ENCODE peak calls at places on chromosome 16, in six cellular contexts. H is HFF-Myc, F is ascending aorta, Q is IMR-90, P is Panc1, U is fibroblast of the aortic adventitia. K is an unnamed sample.

GRCh38 chr16:28258571-28258970 is 33.8 kb upstream of the SBK1 start:
- DNase-seq in P (no peak), H (no peak), U (peak; percentile 22), F (no peak), Q (peak; percentile 4), K (no peak)

GRCh38 chr16:53745126-53745525 is 41.2 kb downstream of the FTO start:
- DNase-seq in H (no peak), U (peak; percentile 76), F (no peak), Q (no peak), P (no peak), K (peak; percentile 47)

GRCh38 chr16:28543072-28543471 is 4.3 kb upstream of the NUPR1 start:
- DNase-seq in F (no peak), U (no peak), H (no peak), Q (no peak), P (no peak), K (no peak)

GRCh38 chr16:6827272-6827671 is 505.4 kb upstream of the RBFOX1 start:
- DNase-seq in U (no peak), P (no peak), Q (no peak), F (no peak), H (no peak), K (no peak)

GRCh38 chr16:84720180-84720579 is 20.4 kb downstream of the USP10 start:
- DNase-seq in H (peak; percentile 32), F (no peak), P (no peak), U (peak; percentile 43), Q (no peak), K (peak; percentile 48)

GRCh38 chr16:3971261-3971660 is 90.7 kb upstream of the CREBBP start:
- DNase-seq in H (no peak), F (no peak), P (no peak), U (peak; percentile 66), Q (peak; percentile 98), K (peak; percentile 55)

GRCh38 chr16:47713225-47713595 is 252.1 kb downstream of the PHKB start:
- DNase-seq in Q (peak; percentile 95), F (no peak), H (no peak), U (peak; percentile 71), P (no peak), K (peak; percentile 22)

GRCh38 chr16:8776193-8776592 is 21.2 kb downstream of the TMEM186 start:
- DNase-seq in U (no peak), P (no peak), Q (no peak), H (no peak), F (no peak), K (no peak)

GRCh38 chr16:67150833-67151396 is at the start of gene B3GNT9:
- DNase-seq in F (peak; percentile 85), P (no peak), Q (peak; percentile 66), U (peak; percentile 80), H (no peak), K (no peak)

GRCh38 chr16:4677390-4677789 is 16.0 kb upstream of the NUDT16L1 start:
- DNase-seq in Q (no peak), F (no peak), U (no peak), P (no peak), H (no peak), K (no peak)

GRCh38 chr16:15418206-15418605 is 16.2 kb upstream of the BMERB1 start:
- DNase-seq in Q (no peak), P (no peak), F (no peak), U (no peak), H (no peak), K (no peak)

GRCh38 chr16:70151941-70152509 is 21.6 kb upstream of the CLEC18C start:
- DNase-seq in Q (no peak), F (no peak), H (no peak), U (no peak), P (no peak), K (no peak)

GRCh38 chr16:51290410-51290809 is 139.3 kb upstream of the SALL1 start:
- DNase-seq in Q (no peak), P (no peak), U (no peak), H (no peak), F (no peak), K (no peak)

GRCh38 chr16:80794071-80794470 is 10.3 kb downstream of the CDYL2 start:
- DNase-seq in H (no peak), F (no peak), Q (no peak), P (no peak), U (no peak), K (no peak)

GRCh38 chr16:57140866-57141668 is 44.8 kb downstream of the PSME3IP1 start:
- DNase-seq in U (no peak), Q (no peak), H (no peak), P (no peak), F (no peak), K (no peak)

GRCh38 chr16:49932943-49933342 is 77.0 kb upstream of the ZNF423 start:
- DNase-seq in H (no peak), Q (peak; percentile 11), P (no peak), U (peak; percentile 29), F (no peak), K (no peak)

GRCh38 chr16:70258065-70258464 is 6.3 kb upstream of the EXOSC6 start:
- DNase-seq in P (no peak), F (peak; percentile 53), H (no peak), Q (no peak), U (no peak), K (no peak)

GRCh38 chr16:82042841-82043240 is 7.8 kb downstream of the HSD17B2 start:
- DNase-seq in Q (no peak), H (no peak), F (no peak), P (no peak), U (no peak), K (peak; percentile 40)

GRCh38 chr16:70391881-70392481 is 45.3 kb downstream of the DDX19A start:
- DNase-seq in P (no peak), F (no peak), Q (peak; percentile 70), U (peak; percentile 66), H (peak; percentile 70), K (no peak)

GRCh38 chr16:85303354-85303883 is 191.1 kb upstream of the CIBAR2 start:
- DNase-seq in U (no peak), H (no peak), F (peak; percentile 82), Q (no peak), P (peak; percentile 22), K (no peak)

DNA sequence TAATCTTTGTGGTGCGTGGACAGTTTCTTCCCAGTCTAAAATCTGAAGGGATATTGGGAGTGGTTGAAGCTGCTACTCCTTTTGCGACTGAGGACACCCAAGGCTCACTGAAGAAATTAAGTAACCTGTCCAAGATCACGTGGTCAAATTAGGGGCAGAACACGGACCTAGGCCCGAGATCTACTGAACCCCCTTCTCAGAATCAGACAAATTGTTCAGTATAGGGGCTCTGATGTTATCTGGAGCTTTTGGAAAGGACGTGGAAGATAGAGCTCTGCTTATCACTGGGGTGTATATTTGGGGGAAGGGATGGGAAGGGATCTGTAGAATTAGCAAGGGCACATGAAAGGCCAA is 857 bp downstream of the TANGO6 start:
- DNase-seq in U (no peak), H (no peak), P (no peak), Q (no peak), F (no peak), K (no peak)
- H3K4me3 ChIP-seq in U (peak overlapping the region; percentile 90), H (peak overlapping the region; percentile 95), P (peak overlapping the region; percentile 83), Q (peak overlapping the region; percentile 89), F (peak overlapping the region; percentile 85), K (peak overlapping the region; percentile 89)

DNA sequence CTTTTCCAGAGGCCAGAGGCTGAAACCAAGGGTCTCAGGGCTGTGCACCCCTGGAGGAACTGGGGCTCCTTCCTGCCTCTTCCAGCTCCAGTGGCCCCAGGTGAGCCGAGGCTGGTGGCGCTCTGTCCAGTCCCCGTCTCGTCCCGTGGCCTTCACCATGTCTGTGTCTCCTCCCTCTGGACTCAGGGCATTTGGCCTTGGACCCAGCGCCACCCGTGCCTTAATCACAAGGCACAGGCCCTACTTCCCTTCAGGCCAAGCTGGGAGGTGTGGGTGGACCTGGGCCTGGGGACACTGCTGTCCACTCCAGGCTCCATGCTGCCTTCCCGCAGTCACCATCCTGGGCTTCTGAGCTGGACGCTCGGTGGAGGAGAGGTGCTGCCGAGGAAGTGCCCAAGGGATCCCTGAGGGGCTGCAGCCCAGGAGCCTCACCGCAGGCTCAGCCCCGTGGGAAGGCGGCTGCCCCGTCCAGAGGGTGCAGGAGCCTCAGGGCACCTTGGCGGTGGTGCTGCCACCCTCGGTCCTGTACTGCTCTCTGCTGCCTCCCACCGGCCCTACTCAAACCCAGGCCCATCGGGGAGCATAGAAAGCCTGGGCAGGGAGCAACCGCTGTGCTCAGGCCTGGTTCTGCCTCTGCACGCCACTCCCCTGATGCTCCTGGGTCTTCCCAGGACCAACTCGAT is 9.6 kb upstream of the APRT start:
- DNase-seq in P (no peak), U (no peak), H (no peak), Q (no peak), F (no peak), K (no peak)
- TF ChIP-seq CTCF in P (no peak), U (no peak), H (no peak), Q (no peak), F (no peak), K (no peak)

GRCh38 chr16:2148714-2149629 is 547 bp downstream of the RAB26 start:
- DNase-seq in F (no peak), U (no peak), H (no peak), P (no peak), Q (no peak), K (no peak)

GRCh38 chr16:2146739-2147138 is 1.7 kb upstream of the RAB26 start:
- DNase-seq in U (no peak), H (no peak), F (no peak), P (no peak), Q (no peak), K (no peak)

GRCh38 chr16:2147378-2147777 is 1.0 kb upstream of the RAB26 start:
- DNase-seq in F (no peak), Q (no peak), H (no peak), P (no peak), U (no peak), K (no peak)

GRCh38 chr16:2149630-2150417 is 1.4 kb downstream of the RAB26 start:
- DNase-seq in F (no peak), U (no peak), H (no peak), P (no peak), Q (no peak), K (no peak)

GRCh38 chr16:2147981-2148671 is at the start of gene RAB26:
- DNase-seq in F (peak; percentile 87), H (no peak), P (no peak), Q (peak; percentile 33), U (no peak), K (no peak)
- H3K4me3 ChIP-seq in F (peak within 1 kb of the TSS; percentile 77), H (peak within 1 kb of the TSS; percentile 30), P (peak within 1 kb of the TSS; percentile 59), Q (peak within 1 kb of the TSS; percentile 49), U (peak within 1 kb of the TSS; percentile 53), K (peak within 1 kb of the TSS; percentile 37)

GRCh38 chr16:12485425-12485824 is 318.3 kb downstream of the CPPED1 start:
- DNase-seq in Q (no peak), U (no peak), F (no peak), P (no peak), H (no peak), K (no peak)

GRCh38 chr16:12488371-12488770 is 315.3 kb downstream of the CPPED1 start:
- DNase-seq in Q (no peak), U (no peak), F (no peak), H (no peak), P (no peak), K (no peak)

GRCh38 chr16:12484987-12485386 is 318.7 kb downstream of the CPPED1 start:
- DNase-seq in Q (no peak), H (no peak), P (no peak), U (no peak), F (no peak), K (no peak)

GRCh38 chr16:12486386-12486785 is 317.3 kb downstream of the CPPED1 start:
- DNase-seq in F (no peak), U (no peak), P (no peak), Q (no peak), H (no peak), K (no peak)

DNA sequence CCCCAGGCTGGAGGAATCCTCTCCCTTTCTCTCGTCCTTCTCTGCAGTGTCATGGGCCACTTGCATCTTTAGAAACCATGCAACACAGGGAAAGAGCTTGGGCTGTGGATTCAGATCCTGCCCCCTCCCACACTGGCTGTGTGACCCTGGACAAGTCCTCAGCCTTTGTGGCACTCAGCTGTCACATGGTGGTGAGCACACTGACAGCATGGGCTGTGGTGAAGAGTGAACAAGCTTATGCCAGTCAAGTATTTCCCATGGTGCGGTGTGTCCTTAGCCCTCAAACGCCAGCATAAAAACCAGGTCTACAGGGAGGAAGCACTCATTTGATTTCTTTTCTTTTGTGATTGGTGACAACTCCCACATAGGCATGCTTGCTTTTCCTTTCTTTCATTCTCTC is 314.3 kb downstream of the CPPED1 start:
- DNase-seq in U (no peak), H (no peak), Q (no peak), F (no peak), P (no peak), K (no peak)
- TF ChIP-seq CTCF in U (no peak), H (no peak), Q (no peak), F (no peak), P (no peak), K (no peak)

K was measured in astrocyte of the cerebellum.